ENCODE peak calls at places on chromosomes 3 and 15, in seven cellular contexts. R is GM23338, M is HL-60, J is HCT116, D is K562, W is breast epithelium, I is spleen. B is an unnamed sample.

GRCh38 chr3:15845475-15845874 is 47.7 kb upstream of the ANKRD28 start:
- DNase-seq in I (no peak), R (no peak), J (no peak), D (no peak), M (no peak), W (no peak), B (no peak)

GRCh38 chr3:72174043-72174442 is 389.1 kb upstream of the PROK2 start:
- DNase-seq in M (no peak), R (no peak), W (no peak), J (no peak), I (no peak), D (no peak), B (no peak)

GRCh38 chr15:70466895-70467529 is 296.3 kb downstream of the UACA start:
- DNase-seq in R (peak; percentile 70), J (peak; percentile 37), W (no peak), I (peak; percentile 81), D (peak; percentile 33), M (no peak), B (no peak)

GRCh38 chr3:3296858-3297430 is 117.5 kb upstream of the CRBN start:
- DNase-seq in J (no peak), D (no peak), R (peak; percentile 3), M (no peak), W (no peak), I (no peak), B (no peak)

GRCh38 chr3:25461946-25462345 is 33.9 kb downstream of the RARB start:
- DNase-seq in W (no peak), D (no peak), R (no peak), J (no peak), I (no peak), M (no peak), B (no peak)

GRCh38 chr3:146889616-146890015 is 284.5 kb upstream of the PLSCR5 start:
- DNase-seq in I (no peak), W (no peak), J (no peak), R (no peak), D (no peak), M (no peak), B (no peak)

GRCh38 chr15:33292718-33293307 is 18.0 kb upstream of the RYR3 start:
- DNase-seq in J (peak; percentile 51), R (peak; percentile 90), D (peak; percentile 50), W (no peak), M (no peak), I (no peak), B (peak; percentile 82)

GRCh38 chr3:96863129-96863740 is 48.8 kb downstream of the EPHA6 start:
- DNase-seq in J (no peak), D (peak; percentile 4), W (peak; percentile 27), R (peak; percentile 71), M (no peak), I (no peak), B (no peak)

GRCh38 chr3:108552267-108553159 is 36.7 kb downstream of the CIP2A start:
- DNase-seq in W (no peak), D (no peak), I (no peak), R (peak; percentile 69), M (no peak), J (peak; percentile 19), B (no peak)

GRCh38 chr15:50416920-50417319 is 7.3 kb upstream of the USP8 start:
- DNase-seq in W (no peak), J (no peak), I (no peak), R (no peak), M (no peak), D (no peak), B (no peak)

GRCh38 chr15:72231847-72232461 is 964 bp upstream of the PKM start:
- DNase-seq in J (no peak), D (peak; percentile 82), I (no peak), M (no peak), R (peak; percentile 74), W (no peak), B (no peak)

GRCh38 chr3:66376568-66376967 is 124.3 kb downstream of the LRIG1 start:
- DNase-seq in W (no peak), M (no peak), D (no peak), I (no peak), R (no peak), J (peak; percentile 16), B (peak; percentile 84)

DNA sequence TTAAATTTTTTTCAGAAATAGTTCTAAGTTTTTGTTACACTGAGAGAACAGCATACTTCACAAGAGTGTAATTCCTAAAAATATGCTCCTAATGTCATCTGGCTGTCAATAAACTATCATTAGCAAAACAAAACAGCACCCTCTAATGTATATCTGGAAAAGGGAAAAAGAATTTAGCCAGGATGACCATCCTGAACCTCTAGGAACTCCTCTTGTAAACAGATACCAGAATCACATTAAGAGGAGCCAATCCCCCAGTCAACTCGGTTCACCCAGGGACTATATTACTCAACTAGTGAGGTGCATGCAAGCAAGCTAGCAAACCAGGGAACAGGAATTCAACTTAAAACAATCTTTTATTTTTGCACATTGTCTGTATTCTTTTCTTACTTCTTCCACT is 63.2 kb downstream of the RAD18 start:
- DNase-seq in M (no peak), I (no peak), W (no peak), R (peak; percentile 17), D (no peak), J (no peak), B (no peak)
- TF ChIP-seq CTCF in M (no peak), I (no peak), W (no peak), R (no peak), D (no peak), J (no peak), B (no peak)

DNA sequence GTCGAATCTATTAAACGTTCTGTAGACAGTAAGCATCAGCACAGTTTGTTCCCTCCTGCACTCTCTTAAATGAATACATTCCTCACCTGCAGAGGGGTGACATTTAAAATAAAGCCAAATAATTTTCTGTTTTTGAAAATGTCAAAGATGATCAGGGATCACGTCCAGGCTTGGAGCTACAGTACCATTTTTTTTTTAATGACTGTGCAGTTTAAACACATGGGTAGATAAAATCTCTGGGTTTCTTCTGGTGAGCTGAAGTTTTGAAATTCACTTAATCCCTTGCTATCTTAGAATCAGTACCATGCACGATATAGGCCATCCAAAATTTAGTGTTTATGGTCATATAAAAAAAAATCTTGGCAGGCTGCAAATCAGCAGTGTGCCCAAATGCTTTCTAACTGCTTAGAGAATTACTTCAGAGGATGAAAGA is 12.8 kb downstream of the PYDC2 start:
- DNase-seq in M (no peak), J (no peak), I (no peak), W (no peak), R (no peak), D (no peak), B (no peak)
- TF ChIP-seq POLR2AphosphoS5 in M (no peak), J (no peak), I (no peak), W (no peak), R (no peak), D (no peak), B (no peak)

DNA sequence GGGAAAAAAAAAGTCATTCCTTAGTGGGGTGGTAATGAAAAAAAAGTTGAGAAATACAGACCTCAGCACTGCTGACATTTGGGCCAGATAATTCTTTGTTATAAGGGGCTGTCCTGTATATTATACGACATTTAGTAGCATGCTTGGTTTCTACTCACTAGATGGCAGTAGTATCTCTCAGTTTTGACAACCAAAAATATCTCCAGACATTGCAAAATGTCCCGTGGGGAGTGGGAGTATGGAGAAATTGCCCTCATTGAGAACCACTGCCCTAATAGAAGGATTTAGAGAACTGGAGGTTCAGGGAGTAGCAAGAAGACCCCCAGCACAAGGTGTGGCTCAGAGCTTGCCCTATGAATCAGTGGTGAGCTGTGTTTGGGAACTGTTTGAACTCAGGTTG is 28.6 kb upstream of the TEX264 start:
- DNase-seq in D (no peak), W (no peak), M (no peak), J (no peak), I (no peak), R (peak; percentile 18), B (no peak)
- TF ChIP-seq CTCF in D (peak; percentile 51), W (no peak), M (peak; percentile 34), J (peak; percentile 35), I (peak; percentile 10), R (peak; percentile 48), B (no peak)

GRCh38 chr3:111998661-111999641 is at the start of gene TAGLN3:
- DNase-seq in M (no peak), D (no peak), R (peak; percentile 78), I (no peak), W (no peak), J (no peak), B (peak; percentile 91)
- TF ChIP-seq POLR2AphosphoS5 in M (no peak), D (no peak), R (peak; percentile 78), I (no peak), W (no peak), J (no peak), B (no peak)

DNA sequence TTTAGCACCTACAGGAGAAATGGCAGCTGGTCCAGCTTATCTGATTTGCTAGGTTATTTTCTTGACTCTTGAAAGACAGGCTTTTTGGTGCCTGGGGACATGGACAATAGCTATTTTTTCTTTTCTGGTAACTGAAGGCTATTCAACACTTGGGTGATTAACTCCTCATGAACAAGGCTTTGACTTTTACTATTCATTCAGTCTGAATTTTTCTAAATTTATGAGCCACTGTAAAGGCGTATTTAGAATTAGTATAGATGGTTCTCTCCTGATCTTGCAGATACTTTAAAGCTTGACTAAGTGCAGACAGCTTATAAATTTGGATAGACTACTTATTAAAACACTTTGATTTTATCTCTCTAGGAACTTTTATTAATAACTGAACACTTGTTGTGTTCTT is 18.4 kb upstream of the GFM1 start:
- DNase-seq in W (no peak), M (no peak), I (no peak), R (no peak), J (no peak), D (no peak), B (no peak)
- TF ChIP-seq CTCF in W (no peak), M (no peak), I (no peak), R (no peak), J (no peak), D (no peak), B (no peak)

GRCh38 chr3:102660653-102661052 is 225.8 kb downstream of the ZPLD1 start:
- DNase-seq in J (no peak), W (no peak), R (no peak), M (no peak), D (no peak), I (no peak), B (no peak)

GRCh38 chr3:102664126-102664525 is 229.3 kb downstream of the ZPLD1 start:
- DNase-seq in W (no peak), M (no peak), J (no peak), I (no peak), R (no peak), D (no peak), B (no peak)

GRCh38 chr3:102668247-102668646 is 233.4 kb downstream of the ZPLD1 start:
- DNase-seq in D (no peak), J (no peak), I (no peak), W (no peak), M (no peak), R (no peak), B (no peak)

GRCh38 chr3:102662223-102662622 is 227.4 kb downstream of the ZPLD1 start:
- DNase-seq in I (no peak), R (no peak), D (no peak), J (no peak), W (no peak), M (no peak), B (no peak)

GRCh38 chr3:102665183-102665582 is 230.4 kb downstream of the ZPLD1 start:
- DNase-seq in R (no peak), I (no peak), W (no peak), D (no peak), M (no peak), J (no peak), B (no peak)
- TF ChIP-seq POLR2AphosphoS5 in R (no peak), I (no peak), W (no peak), D (no peak), M (no peak), J (no peak), B (no peak)

B was measured in esophagus muscularis mucosa.